ENCODE peak calls at places on chromosomes 2 and 18, in ten cellular contexts. L is endothelial cell of umbilical vein, K is GM23338, J is K562, C is prostate gland, S is GM12878, D is transverse colon, M is Panc1, P is HCT116, X is spleen. H is an unnamed sample.

GRCh38 chr2:235556086-235556485 is 62.2 kb downstream of the AGAP1 start:
- DNase-seq in X (no peak), S (no peak), D (no peak), M (no peak), J (no peak), K (no peak), L (no peak), C (no peak), P (no peak), H (peak)

GRCh38 chr2:200617089-200618050 is 31.6 kb downstream of the AOX1 start:
- DNase-seq in S (no peak), P (no peak), D (no peak), K (no peak), J (no peak), M (no peak), C (no peak), L (no peak), X (no peak), H (no peak)

GRCh38 chr18:50128506-50129271 is 66.3 kb downstream of the MYO5B start:
- DNase-seq in J (no peak), K (peak), D (peak), M (no peak), S (no peak), C (peak), L (no peak), P (no peak), X (no peak), H (no peak)

GRCh38 chr2:29920631-29921559 is 491 bp downstream of the ALK start:
- DNase-seq in X (no peak), P (no peak), J (peak), S (no peak), D (no peak), K (peak), L (no peak), C (no peak), M (no peak), H (no peak)

GRCh38 chr2:180607501-180608060 is 372.8 kb upstream of the UBE2E3 start:
- DNase-seq in M (no peak), D (no peak), K (no peak), L (no peak), P (no peak), C (no peak), S (no peak), X (no peak), J (no peak), H (no peak)

GRCh38 chr2:44429034-44429433 is 67.3 kb downstream of the CAMKMT start:
- DNase-seq in D (no peak), S (no peak), L (no peak), P (no peak), K (no peak), J (no peak), M (no peak), C (no peak), X (no peak), H (no peak)

GRCh38 chr2:128606837-128607236 is 288.2 kb upstream of the HS6ST1 start:
- DNase-seq in S (no peak), X (peak), D (no peak), P (no peak), C (no peak), K (no peak), M (no peak), J (no peak), L (no peak), H (peak)

GRCh38 chr18:35581555-35582309 is at the start of gene GALNT1:
- DNase-seq in M (no peak), J (peak), X (peak), C (no peak), D (no peak), L (peak), P (no peak), K (peak), S (no peak), H (no peak)

GRCh38 chr2:239745790-239746308 is 279.3 kb downstream of the NDUFA10 start:
- DNase-seq in P (no peak), L (no peak), C (no peak), S (no peak), M (no peak), D (no peak), J (no peak), K (no peak), X (no peak), H (no peak)

GRCh38 chr2:119419065-119419464 is 12.6 kb upstream of the TMEM37 start:
- DNase-seq in L (no peak), J (no peak), S (no peak), M (no peak), P (no peak), D (no peak), K (no peak), X (no peak), C (no peak), H (no peak)

GRCh38 chr2:153543639-153544071 is 65.1 kb upstream of the RPRM start:
- DNase-seq in X (no peak), K (peak), L (no peak), M (no peak), P (no peak), J (no peak), S (no peak), D (no peak), C (no peak), H (no peak)

GRCh38 chr18:23716516-23716915 is 27.3 kb downstream of the LAMA3 start:
- DNase-seq in X (no peak), M (no peak), P (no peak), S (no peak), K (peak), C (no peak), J (no peak), L (no peak), D (no peak), H (no peak)

GRCh38 chr2:150147889-150148683 is 339.4 kb downstream of the RND3 start:
- DNase-seq in M (no peak), S (no peak), X (no peak), P (no peak), L (no peak), C (no peak), D (no peak), J (no peak), K (no peak), H (no peak)

GRCh38 chr2:160608525-160609085 is 115.0 kb upstream of the RBMS1 start:
- DNase-seq in X (no peak), L (no peak), J (no peak), M (no peak), D (no peak), K (no peak), C (no peak), P (no peak), S (no peak), H (no peak)

GRCh38 chr18:48803518-48803917 is 147.2 kb downstream of the SMAD7 start:
- DNase-seq in L (no peak), D (peak), X (peak), K (no peak), S (no peak), J (peak), C (no peak), P (no peak), M (no peak), H (peak)

GRCh38 chr2:85746313-85747004 is 7.3 kb upstream of the ATOH8 start:
- DNase-seq in K (no peak), X (no peak), J (no peak), C (no peak), D (no peak), M (no peak), L (no peak), P (no peak), S (no peak), H (no peak)

GRCh38 chr2:85743304-85743978 is 10.3 kb upstream of the ATOH8 start:
- DNase-seq in L (peak), K (no peak), D (no peak), S (no peak), J (peak), C (no peak), P (no peak), X (no peak), M (no peak), H (no peak)

GRCh38 chr2:85744055-85744454 is 9.7 kb upstream of the ATOH8 start:
- DNase-seq in S (no peak), C (no peak), D (no peak), L (no peak), J (no peak), M (no peak), X (no peak), K (no peak), P (no peak), H (no peak)

GRCh38 chr2:85745619-85746018 is 8.2 kb upstream of the ATOH8 start:
- DNase-seq in C (no peak), K (no peak), S (no peak), D (no peak), P (no peak), X (no peak), M (no peak), L (no peak), J (no peak), H (no peak)

GRCh38 chr2:85744771-85745601 is 8.8 kb upstream of the ATOH8 start:
- DNase-seq in C (no peak), K (no peak), P (no peak), D (peak), X (no peak), M (no peak), L (no peak), J (no peak), S (no peak), H (peak)
- TF ChIP-seq POLR2AphosphoS5 in C (peak), K (no peak), P (no peak), D (no peak), X (peak), M (no peak), L (no peak), J (no peak), S (no peak), H (no peak)

DNA sequence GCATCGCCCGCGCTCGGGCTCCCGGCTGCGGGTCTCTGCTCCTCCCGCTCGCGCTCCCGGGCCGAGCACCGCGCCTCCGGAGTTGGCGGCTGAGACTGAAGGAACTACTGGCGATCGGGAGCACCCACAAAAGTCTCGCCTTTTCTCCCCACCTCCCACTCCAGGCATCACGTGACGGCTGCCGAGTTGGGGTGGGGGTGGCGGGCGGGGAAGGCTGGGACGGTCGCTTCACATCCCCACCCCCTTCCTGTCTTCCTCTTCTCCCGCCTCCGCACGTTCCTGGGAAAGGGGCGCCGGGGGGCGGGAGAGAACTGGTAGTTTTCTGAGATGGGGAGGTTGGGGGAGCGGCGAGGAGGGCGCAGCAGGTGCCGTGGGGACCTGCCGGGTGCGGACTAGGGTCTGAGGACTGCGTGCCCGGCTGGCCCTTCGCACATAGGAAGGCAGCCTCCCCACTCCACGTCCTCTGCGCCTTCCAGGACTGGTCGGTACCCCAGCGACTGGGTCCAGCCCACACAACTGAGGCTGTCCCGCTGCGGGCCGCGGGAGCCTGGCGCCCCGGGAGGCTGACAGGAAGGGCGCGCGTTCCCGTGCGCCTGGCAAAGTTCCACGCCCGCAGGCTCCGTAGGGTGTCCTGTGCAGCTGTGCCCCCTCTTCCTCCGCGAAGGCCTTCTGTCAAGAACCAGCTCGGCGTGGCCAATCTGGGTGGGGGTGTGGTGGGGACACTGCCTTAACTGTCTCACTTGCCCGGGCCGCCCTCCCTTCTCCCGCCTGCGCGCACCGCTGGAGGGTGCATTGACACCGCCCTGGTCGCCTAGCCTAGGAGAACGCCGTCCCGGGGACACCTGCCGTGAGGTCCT is at the start of gene LYPD1:
- DNase-seq in M (no peak), L (peak), C (no peak), K (peak), J (no peak), X (peak), P (no peak), S (no peak), D (no peak), H (peak)
- H3K4me3 ChIP-seq in M (peak), L (peak), C (peak), K (peak), J (no peak), X (peak), P (peak), S (no peak), D (peak), H (peak)

GRCh38 chr2:11719230-11719977 is 27.0 kb upstream of the LPIN1 start:
- DNase-seq in K (no peak), S (no peak), X (no peak), D (no peak), L (no peak), P (no peak), C (no peak), J (no peak), M (no peak), H (no peak)

GRCh38 chr2:11722249-11723060 is 24.0 kb upstream of the LPIN1 start:
- DNase-seq in J (no peak), S (no peak), C (no peak), X (no peak), P (no peak), D (no peak), L (no peak), K (no peak), M (no peak), H (no peak)

GRCh38 chr2:11723061-11723371 is 23.4 kb upstream of the LPIN1 start:
- DNase-seq in S (no peak), J (no peak), X (no peak), P (no peak), K (no peak), M (no peak), D (no peak), L (no peak), C (no peak), H (no peak)

GRCh38 chr2:11717623-11718022 is 28.8 kb upstream of the LPIN1 start:
- DNase-seq in S (no peak), C (no peak), L (no peak), K (no peak), M (no peak), J (no peak), X (no peak), P (no peak), D (no peak), H (no peak)

DNA sequence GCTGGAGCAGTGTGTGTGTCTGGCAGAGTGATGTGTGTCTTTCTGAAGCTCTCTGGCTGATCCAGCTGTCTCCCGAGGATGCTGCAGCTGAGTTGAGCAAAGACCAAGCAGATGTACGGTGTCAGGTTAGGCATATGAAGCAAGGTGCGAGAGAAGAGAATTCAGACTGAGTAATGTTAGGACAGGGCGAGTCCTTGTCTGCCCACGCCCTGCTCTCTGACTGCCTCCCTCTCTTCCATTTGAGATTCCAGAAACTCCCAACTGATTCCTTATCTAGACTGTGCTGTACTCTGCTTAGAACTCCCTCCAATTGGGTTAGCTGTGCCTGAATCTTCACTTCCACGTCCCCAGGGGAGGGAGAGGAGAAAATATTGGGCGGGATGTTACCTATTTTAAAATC is 25.7 kb upstream of the LPIN1 start:
- DNase-seq in D (no peak), X (no peak), K (no peak), M (no peak), P (no peak), J (no peak), S (no peak), L (no peak), C (no peak), H (no peak)
- TF ChIP-seq POLR2AphosphoS5 in D (no peak), X (no peak), K (no peak), M (no peak), P (no peak), J (no peak), S (no peak), L (no peak), C (no peak), H (no peak)

DNA sequence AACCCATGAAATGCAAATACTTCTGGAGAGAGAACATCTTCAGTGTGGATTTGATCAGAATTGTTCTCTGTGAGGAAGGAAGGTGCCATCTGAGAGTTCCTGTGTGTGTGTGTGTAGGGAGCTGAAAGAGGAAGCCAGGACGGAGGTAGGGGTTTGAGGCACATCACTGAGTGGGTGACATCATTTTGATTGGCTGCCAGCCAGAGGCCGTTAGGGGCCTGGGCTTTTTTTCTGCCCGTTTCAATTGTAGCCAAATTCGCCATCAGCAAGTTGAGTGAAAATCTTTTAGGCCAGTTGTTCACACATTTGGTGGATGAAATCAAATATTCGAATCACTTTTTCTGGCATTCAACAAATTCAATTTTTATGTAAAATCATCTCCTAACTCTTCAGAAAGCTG is 48.9 kb downstream of the TSN start:
- DNase-seq in J (no peak), L (peak), S (peak), X (no peak), M (no peak), P (no peak), K (peak), D (no peak), C (no peak), H (no peak)
- H3K4me3 ChIP-seq in J (no peak), L (no peak), S (no peak), X (no peak), M (no peak), P (no peak), K (peak), D (no peak), C (no peak), H (no peak)

DNA sequence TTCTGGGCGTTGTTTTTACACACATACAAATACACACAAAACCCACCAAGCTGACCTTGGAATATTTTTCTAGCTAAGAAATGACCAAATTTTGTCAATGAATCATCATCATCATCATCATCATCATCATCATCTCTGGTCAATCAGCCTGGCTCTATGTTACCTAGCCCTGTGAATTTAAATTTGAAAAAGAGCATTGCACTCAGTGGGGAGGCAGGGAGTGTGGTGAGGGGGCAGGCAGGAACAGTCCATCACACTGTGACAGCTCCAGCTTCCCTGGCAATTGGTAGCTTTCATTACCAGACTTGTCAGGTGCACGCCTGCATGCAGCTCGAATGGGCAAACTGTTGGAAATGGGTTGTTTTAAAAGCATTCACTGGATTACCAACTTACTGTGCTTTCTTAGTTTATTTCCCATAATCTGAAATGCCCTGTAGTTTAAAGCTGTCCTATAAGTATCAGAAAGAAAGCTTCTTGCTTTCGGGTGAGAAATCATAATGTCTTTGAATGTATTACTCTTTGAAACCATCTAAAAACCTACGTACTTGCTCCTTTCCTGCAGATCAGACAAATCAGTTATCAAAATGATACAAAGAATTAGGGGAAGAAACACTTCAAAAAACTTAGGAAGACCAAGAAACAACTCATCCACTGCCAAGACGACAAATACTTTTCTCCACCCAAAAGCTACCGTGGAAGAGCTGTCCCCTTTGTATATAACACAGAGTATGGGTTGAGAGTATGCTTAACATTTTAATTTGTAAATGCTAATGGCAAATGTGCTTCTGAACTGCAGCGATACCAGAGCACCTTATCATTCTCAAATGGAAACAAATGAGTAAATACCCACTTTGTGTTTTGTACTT is 6.7 kb upstream of the POU3F3 start:
- DNase-seq in X (no peak), D (no peak), K (peak), C (no peak), J (no peak), S (no peak), P (no peak), M (no peak), L (no peak), H (no peak)
- TF ChIP-seq POLR2AphosphoS5 in X (no peak), D (no peak), K (no peak), C (no peak), J (no peak), S (no peak), P (no peak), M (no peak), L (no peak), H (no peak)

GRCh38 chr2:106177581-106177980 is 16.5 kb downstream of the UXS1 start:
- DNase-seq in P (no peak), L (no peak), K (no peak), M (no peak), S (no peak), D (no peak), X (no peak), C (no peak), J (no peak), H (no peak)
- H3K4me3 ChIP-seq in P (no peak), L (no peak), K (no peak), M (no peak), S (no peak), D (no peak), X (no peak), C (no peak), J (no peak), H (no peak)

GRCh38 chr18:53745228-53745967 is 479.1 kb downstream of the MBD2 start:
- DNase-seq in S (no peak), P (no peak), J (no peak), X (no peak), L (no peak), D (no peak), K (no peak), C (no peak), M (no peak), H (no peak)
- TF ChIP-seq POLR2AphosphoS5 in S (no peak), P (no peak), J (no peak), X (no peak), L (no peak), D (no peak), K (no peak), C (no peak), M (no peak), H (no peak)

GRCh38 chr2:86226069-86226468 is 26.8 kb downstream of the MRPL35 start:
- DNase-seq in S (no peak), J (no peak), K (no peak), X (no peak), D (no peak), L (no peak), M (no peak), P (no peak), C (no peak), H (no peak)

GRCh38 chr2:86223682-86224560 is 24.7 kb downstream of the MRPL35 start:
- DNase-seq in D (no peak), P (no peak), J (no peak), K (no peak), M (no peak), L (no peak), X (no peak), C (no peak), S (no peak), H (peak)

GRCh38 chr2:86224645-86225355 is 25.5 kb downstream of the MRPL35 start:
- DNase-seq in J (no peak), X (no peak), L (no peak), K (no peak), P (no peak), S (no peak), C (no peak), D (no peak), M (no peak), H (no peak)

GRCh38 chr2:86226780-86227520 is 27.7 kb downstream of the MRPL35 start:
- DNase-seq in S (no peak), X (no peak), D (no peak), J (no peak), K (no peak), M (no peak), L (no peak), C (no peak), P (no peak), H (no peak)

DNA sequence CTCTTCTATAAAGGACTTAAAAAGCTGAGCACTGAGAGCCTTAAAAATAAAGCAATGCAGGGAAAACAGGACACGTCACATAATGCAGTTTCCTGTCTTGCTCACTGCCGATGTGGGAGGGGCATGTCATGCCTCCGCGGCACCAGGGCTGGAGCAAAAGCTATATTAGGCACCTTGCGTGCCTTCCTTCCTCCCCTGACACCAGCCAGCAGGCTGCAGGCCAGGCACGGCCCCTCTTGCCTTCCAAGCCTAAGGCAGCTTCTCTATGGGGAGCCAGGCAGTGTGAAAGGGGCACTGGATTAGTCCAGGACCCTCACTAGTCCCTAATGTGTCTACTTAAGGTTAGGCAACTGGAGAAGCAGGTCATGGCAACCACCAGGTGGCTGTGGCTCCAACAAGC is 26.3 kb downstream of the MRPL35 start:
- DNase-seq in X (peak), M (no peak), S (peak), L (peak), K (no peak), J (no peak), C (no peak), D (peak), P (no peak), H (peak)
- H3K4me3 ChIP-seq in X (no peak), M (no peak), S (no peak), L (no peak), K (no peak), J (no peak), C (no peak), D (no peak), P (no peak), H (no peak)

H was measured in sigmoid colon.